ENCODE peak calls at places on chromosomes 3 and 15, in nine cellular contexts. Y, Z, R, N, S, X, J, P and I are unnamed samples.

GRCh38 chr3:53690521-53690920 is 155.7 kb downstream of the CHDH start:
- DNase-seq in S (no peak), N (no peak), Y (no peak), X (no peak), J (no peak), Z (no peak), P (no peak), R (no peak), I (no peak)

GRCh38 chr3:186571644-186572013 is 1.1 kb downstream of the DNAJB11 start:
- DNase-seq in Y (no peak), J (no peak), R (no peak), X (no peak), S (peak), P (no peak), N (no peak), Z (no peak), I (no peak)

GRCh38 chr3:119308355-119308754 is 14.2 kb downstream of the ARHGAP31 start:
- DNase-seq in R (no peak), N (no peak), Y (no peak), P (no peak), Z (no peak), S (no peak), J (no peak), X (peak), I (no peak)

GRCh38 chr3:16898595-16899395 is 14.0 kb downstream of the PLCL2 start:
- DNase-seq in R (no peak), N (no peak), P (no peak), Y (no peak), J (no peak), Z (no peak), S (no peak), X (no peak), I (no peak)

GRCh38 chr3:153103406-153103945 is 58.5 kb upstream of the RAP2B start:
- DNase-seq in P (no peak), N (no peak), Y (no peak), X (no peak), R (no peak), Z (no peak), S (no peak), J (no peak), I (no peak)

GRCh38 chr3:112811150-112811884 is 35.3 kb downstream of the CD200R1L start:
- DNase-seq in P (peak), Y (no peak), Z (no peak), S (no peak), J (no peak), R (no peak), N (peak), X (no peak), I (peak)

GRCh38 chr3:126837773-126838172 is 133.7 kb downstream of the CHCHD6 start:
- DNase-seq in R (no peak), J (no peak), X (no peak), P (no peak), Y (no peak), Z (no peak), S (no peak), N (no peak), I (no peak)

GRCh38 chr3:112333002-112333385 is at the start of gene CD200:
- DNase-seq in J (peak), R (peak), P (peak), Y (no peak), Z (peak), S (no peak), N (peak), X (peak), I (no peak)

GRCh38 chr3:44969170-44969569 is 6.8 kb downstream of the ZDHHC3 start:
- DNase-seq in X (no peak), P (no peak), N (no peak), S (peak), R (no peak), J (no peak), Z (no peak), Y (no peak), I (no peak)

GRCh38 chr3:153138267-153139210 is 23.5 kb upstream of the RAP2B start:
- DNase-seq in S (no peak), N (no peak), J (no peak), Y (no peak), R (peak), P (peak), Z (no peak), X (peak), I (peak)

GRCh38 chr15:65333441-65333820 is 29.0 kb downstream of the RNU5B-1 start:
- DNase-seq in S (no peak), N (no peak), Y (no peak), P (no peak), Z (no peak), R (peak), J (no peak), X (no peak), I (no peak)

GRCh38 chr15:36370051-36370734 is 209.2 kb upstream of the CDIN1 start:
- DNase-seq in P (no peak), N (no peak), Z (no peak), S (no peak), X (no peak), R (no peak), J (no peak), Y (no peak), I (no peak)

GRCh38 chr3:172317481-172317880 is 130.8 kb downstream of the GHSR start:
- DNase-seq in N (no peak), Z (no peak), P (no peak), R (no peak), X (no peak), Y (no peak), J (no peak), S (no peak), I (no peak)

GRCh38 chr3:72058493-72059081 is 273.6 kb upstream of the PROK2 start:
- DNase-seq in N (no peak), Z (no peak), Y (no peak), P (no peak), S (no peak), J (no peak), R (peak), X (no peak), I (no peak)

GRCh38 chr15:35783203-35783602 is 237.2 kb upstream of the DPH6 start:
- DNase-seq in Y (no peak), P (no peak), R (no peak), X (no peak), S (no peak), N (no peak), Z (no peak), J (no peak), I (no peak)

GRCh38 chr3:123298903-123299302 is 97.2 kb downstream of the SEC22A start:
- DNase-seq in N (no peak), P (peak), J (no peak), X (peak), R (no peak), Y (no peak), Z (no peak), S (no peak), I (no peak)

GRCh38 chr15:101250331-101250730 is 1.5 kb downstream of the CHSY1 start:
- DNase-seq in S (no peak), Z (no peak), R (no peak), Y (no peak), X (peak), J (no peak), N (no peak), P (peak), I (peak)

GRCh38 chr15:61195116-61196002 is 33.7 kb downstream of the RORA start:
- DNase-seq in R (no peak), P (peak), Y (no peak), J (peak), Z (no peak), N (peak), S (peak), X (peak), I (peak)

GRCh38 chr15:100400996-100401395 is 59.2 kb upstream of the ADAMTS17 start:
- DNase-seq in N (no peak), P (no peak), X (no peak), Y (no peak), Z (no peak), S (no peak), R (no peak), J (no peak), I (peak)

GRCh38 chr15:91963051-91963450 is 109.5 kb downstream of the SLCO3A1 start:
- DNase-seq in P (no peak), J (no peak), X (no peak), Y (no peak), R (no peak), S (no peak), N (no peak), Z (no peak), I (no peak)

GRCh38 chr3:53382106-53382505 is 34.8 kb upstream of the DCP1A start:
- DNase-seq in X (peak), R (no peak), Y (no peak), J (no peak), P (peak), N (no peak), Z (no peak), S (no peak), I (no peak)

GRCh38 chr3:23086366-23086765 is 116.8 kb upstream of the UBE2E2 start:
- DNase-seq in Z (no peak), J (peak), Y (no peak), S (no peak), N (no peak), R (no peak), P (no peak), X (no peak), I (peak)

GRCh38 chr3:53089511-53089910 is 40.7 kb downstream of the RFT1 start:
- DNase-seq in R (no peak), N (no peak), P (no peak), S (no peak), J (no peak), Z (no peak), X (no peak), Y (no peak), I (no peak)

GRCh38 chr3:42376397-42376798 is 34.0 kb downstream of the LYZL4 start:
- DNase-seq in N (no peak), Y (no peak), R (peak), S (no peak), J (no peak), Z (no peak), X (peak), P (peak), I (peak)

GRCh38 chr15:101068961-101069734 is 150.0 kb downstream of the LRRK1 start:
- DNase-seq in R (peak), Z (no peak), P (peak), Y (no peak), X (peak), N (peak), S (no peak), J (peak), I (peak)

GRCh38 chr3:151216641-151217040 is 13.6 kb upstream of the GPR171 start:
- DNase-seq in S (no peak), N (peak), J (no peak), P (peak), X (no peak), R (no peak), Z (no peak), Y (no peak), I (no peak)

GRCh38 chr15:58136731-58137130 is 1.4 kb upstream of the AQP9 start:
- DNase-seq in R (no peak), J (no peak), Y (no peak), P (no peak), S (no peak), N (no peak), Z (no peak), X (peak), I (no peak)

GRCh38 chr3:133254151-133254550 is 145.7 kb upstream of the BFSP2 start:
- DNase-seq in P (no peak), X (no peak), N (no peak), J (no peak), Z (no peak), R (no peak), Y (no peak), S (no peak), I (no peak)